ENCODE peak calls at places on chromosome 2, in seven cellular contexts. One of them, this sample, is unnamed.

GRCh38 chr2:138712212-138712979 is 67.8 kb downstream of the NXPH2 start:
- DNase-seq in Daoy: no peak
- DNase-seq in lower lobe of right lung: no peak
- DNase-seq in activated T-cell treated with anti-CD3 and anti-CD28 coated beads for 1 hour: no peak
- DNase-seq in skeletal muscle cell: no peak
- DNase-seq in NCI-H2029: no peak
- DNase-seq in aorta: no peak
- DNase-seq in this sample: no peak

GRCh38 chr2:239687441-239687840 is 286.6 kb upstream of the HDAC4 start:
- DNase-seq in Daoy: no peak
- DNase-seq in lower lobe of right lung: no peak
- DNase-seq in activated T-cell treated with anti-CD3 and anti-CD28 coated beads for 1 hour: no peak
- DNase-seq in skeletal muscle cell: no peak
- DNase-seq in NCI-H2029: no peak
- DNase-seq in aorta: peak
- DNase-seq in this sample: peak

GRCh38 chr2:10448646-10449480 is 736 bp upstream of the ODC1 start:
- DNase-seq in Daoy: no peak
- DNase-seq in lower lobe of right lung: peak
- DNase-seq in activated T-cell treated with anti-CD3 and anti-CD28 coated beads for 1 hour: peak
- DNase-seq in skeletal muscle cell: no peak
- DNase-seq in NCI-H2029: peak
- DNase-seq in aorta: peak
- DNase-seq in this sample: no peak

GRCh38 chr2:5803547-5803946 is 111.4 kb downstream of the SOX11 start:
- DNase-seq in Daoy: peak
- DNase-seq in lower lobe of right lung: no peak
- DNase-seq in activated T-cell treated with anti-CD3 and anti-CD28 coated beads for 1 hour: no peak
- DNase-seq in skeletal muscle cell: peak
- DNase-seq in NCI-H2029: no peak
- DNase-seq in aorta: no peak
- DNase-seq in this sample: no peak

GRCh38 chr2:189142893-189143759 is 36.4 kb downstream of the COL5A2 start:
- DNase-seq in Daoy: peak
- DNase-seq in lower lobe of right lung: no peak
- DNase-seq in activated T-cell treated with anti-CD3 and anti-CD28 coated beads for 1 hour: peak
- DNase-seq in skeletal muscle cell: no peak
- DNase-seq in NCI-H2029: peak
- DNase-seq in aorta: no peak
- DNase-seq in this sample: peak

GRCh38 chr2:25362564-25363145 is 20.9 kb upstream of the DNMT3A start:
- DNase-seq in Daoy: no peak
- DNase-seq in lower lobe of right lung: peak
- DNase-seq in activated T-cell treated with anti-CD3 and anti-CD28 coated beads for 1 hour: peak
- DNase-seq in skeletal muscle cell: no peak
- DNase-seq in NCI-H2029: peak
- DNase-seq in aorta: peak
- DNase-seq in this sample: no peak

GRCh38 chr2:213757525-213757924 is 473.3 kb downstream of the SPAG16 start:
- DNase-seq in Daoy: no peak
- DNase-seq in lower lobe of right lung: no peak
- DNase-seq in activated T-cell treated with anti-CD3 and anti-CD28 coated beads for 1 hour: no peak
- DNase-seq in skeletal muscle cell: no peak
- DNase-seq in NCI-H2029: no peak
- DNase-seq in aorta: no peak
- DNase-seq in this sample: peak

GRCh38 chr2:29841386-29842004 is 79.9 kb downstream of the ALK start:
- DNase-seq in Daoy: peak
- DNase-seq in lower lobe of right lung: no peak
- DNase-seq in activated T-cell treated with anti-CD3 and anti-CD28 coated beads for 1 hour: no peak
- DNase-seq in skeletal muscle cell: no peak
- DNase-seq in NCI-H2029: no peak
- DNase-seq in aorta: no peak
- DNase-seq in this sample: peak

GRCh38 chr2:1707771-1708351 is 36.5 kb downstream of the PXDN start:
- DNase-seq in Daoy: peak
- DNase-seq in lower lobe of right lung: no peak
- DNase-seq in activated T-cell treated with anti-CD3 and anti-CD28 coated beads for 1 hour: no peak
- DNase-seq in skeletal muscle cell: peak
- DNase-seq in NCI-H2029: peak
- DNase-seq in aorta: peak
- DNase-seq in this sample: no peak

GRCh38 chr2:222690564-222691200 is 19.2 kb downstream of the MOGAT1 start:
- DNase-seq in Daoy: peak
- DNase-seq in lower lobe of right lung: peak
- DNase-seq in activated T-cell treated with anti-CD3 and anti-CD28 coated beads for 1 hour: peak
- DNase-seq in skeletal muscle cell: peak
- DNase-seq in NCI-H2029: peak
- DNase-seq in aorta: peak
- DNase-seq in this sample: peak

GRCh38 chr2:19818039-19818438 is 83.7 kb downstream of the TTC32 start:
- DNase-seq in Daoy: no peak
- DNase-seq in lower lobe of right lung: no peak
- DNase-seq in activated T-cell treated with anti-CD3 and anti-CD28 coated beads for 1 hour: no peak
- DNase-seq in skeletal muscle cell: no peak
- DNase-seq in NCI-H2029: no peak
- DNase-seq in aorta: no peak
- DNase-seq in this sample: no peak

GRCh38 chr2:132438650-132439030 is 22.0 kb downstream of the GPR39 start:
- DNase-seq in Daoy: peak
- DNase-seq in lower lobe of right lung: no peak
- DNase-seq in activated T-cell treated with anti-CD3 and anti-CD28 coated beads for 1 hour: no peak
- DNase-seq in skeletal muscle cell: peak
- DNase-seq in NCI-H2029: no peak
- DNase-seq in aorta: no peak
- DNase-seq in this sample: no peak

GRCh38 chr2:14631676-14632075 is 841 bp upstream of the LRATD1 start:
- DNase-seq in Daoy: no peak
- DNase-seq in lower lobe of right lung: no peak
- DNase-seq in activated T-cell treated with anti-CD3 and anti-CD28 coated beads for 1 hour: no peak
- DNase-seq in skeletal muscle cell: no peak
- DNase-seq in NCI-H2029: no peak
- DNase-seq in aorta: no peak
- DNase-seq in this sample: no peak

GRCh38 chr2:195363496-195363895 is 293.5 kb upstream of the SLC39A10 start:
- DNase-seq in Daoy: no peak
- DNase-seq in lower lobe of right lung: no peak
- DNase-seq in activated T-cell treated with anti-CD3 and anti-CD28 coated beads for 1 hour: no peak
- DNase-seq in skeletal muscle cell: peak
- DNase-seq in NCI-H2029: no peak
- DNase-seq in aorta: no peak
- DNase-seq in this sample: no peak

GRCh38 chr2:213688129-213688528 is 403.9 kb downstream of the SPAG16 start:
- DNase-seq in Daoy: no peak
- DNase-seq in lower lobe of right lung: no peak
- DNase-seq in activated T-cell treated with anti-CD3 and anti-CD28 coated beads for 1 hour: no peak
- DNase-seq in skeletal muscle cell: no peak
- DNase-seq in NCI-H2029: no peak
- DNase-seq in aorta: no peak
- DNase-seq in this sample: no peak

GRCh38 chr2:226690471-226691024 is 109.1 kb downstream of the IRS1 start:
- DNase-seq in Daoy: no peak
- DNase-seq in lower lobe of right lung: no peak
- DNase-seq in activated T-cell treated with anti-CD3 and anti-CD28 coated beads for 1 hour: no peak
- DNase-seq in skeletal muscle cell: no peak
- DNase-seq in NCI-H2029: no peak
- DNase-seq in aorta: no peak
- DNase-seq in this sample: no peak

GRCh38 chr2:146417942-146418341 is 1426.9 kb upstream of the ACVR2A start:
- DNase-seq in Daoy: no peak
- DNase-seq in lower lobe of right lung: no peak
- DNase-seq in activated T-cell treated with anti-CD3 and anti-CD28 coated beads for 1 hour: no peak
- DNase-seq in skeletal muscle cell: no peak
- DNase-seq in NCI-H2029: no peak
- DNase-seq in aorta: no peak
- DNase-seq in this sample: no peak

GRCh38 chr2:96866986-96867755 is 2.7 kb downstream of the SEMA4C start:
- DNase-seq in Daoy: no peak
- DNase-seq in lower lobe of right lung: no peak
- DNase-seq in activated T-cell treated with anti-CD3 and anti-CD28 coated beads for 1 hour: no peak
- DNase-seq in skeletal muscle cell: no peak
- DNase-seq in NCI-H2029: no peak
- DNase-seq in aorta: no peak
- DNase-seq in this sample: no peak

GRCh38 chr2:168835961-168836360 is 33.5 kb downstream of the NOSTRIN start:
- DNase-seq in Daoy: no peak
- DNase-seq in lower lobe of right lung: no peak
- DNase-seq in activated T-cell treated with anti-CD3 and anti-CD28 coated beads for 1 hour: no peak
- DNase-seq in skeletal muscle cell: no peak
- DNase-seq in NCI-H2029: no peak
- DNase-seq in aorta: no peak
- DNase-seq in this sample: no peak

GRCh38 chr2:224401641-224402342 is at the start of gene FAM124B:
- DNase-seq in Daoy: peak
- DNase-seq in lower lobe of right lung: peak
- DNase-seq in activated T-cell treated with anti-CD3 and anti-CD28 coated beads for 1 hour: no peak
- DNase-seq in skeletal muscle cell: peak
- DNase-seq in NCI-H2029: no peak
- DNase-seq in aorta: peak
- DNase-seq in this sample: no peak

GRCh38 chr2:50720695-50721314 is 311.1 kb downstream of the NRXN1 start:
- DNase-seq in Daoy: no peak
- DNase-seq in lower lobe of right lung: no peak
- DNase-seq in activated T-cell treated with anti-CD3 and anti-CD28 coated beads for 1 hour: no peak
- DNase-seq in skeletal muscle cell: no peak
- DNase-seq in NCI-H2029: peak
- DNase-seq in aorta: no peak
- DNase-seq in this sample: no peak

GRCh38 chr2:11822746-11823411 is 76.4 kb downstream of the LPIN1 start:
- DNase-seq in Daoy: no peak
- DNase-seq in lower lobe of right lung: no peak
- DNase-seq in activated T-cell treated with anti-CD3 and anti-CD28 coated beads for 1 hour: no peak
- DNase-seq in skeletal muscle cell: no peak
- DNase-seq in NCI-H2029: peak
- DNase-seq in aorta: no peak
- DNase-seq in this sample: no peak

GRCh38 chr2:150911766-150912280 is 349.8 kb downstream of the RBM43 start:
- DNase-seq in Daoy: peak
- DNase-seq in lower lobe of right lung: peak
- DNase-seq in activated T-cell treated with anti-CD3 and anti-CD28 coated beads for 1 hour: no peak
- DNase-seq in skeletal muscle cell: peak
- DNase-seq in NCI-H2029: no peak
- DNase-seq in aorta: peak
- DNase-seq in this sample: no peak

GRCh38 chr2:69173706-69174105 is 160.7 kb downstream of the ANTXR1 start:
- DNase-seq in Daoy: no peak
- DNase-seq in lower lobe of right lung: no peak
- DNase-seq in activated T-cell treated with anti-CD3 and anti-CD28 coated beads for 1 hour: no peak
- DNase-seq in skeletal muscle cell: no peak
- DNase-seq in NCI-H2029: no peak
- DNase-seq in aorta: no peak
- DNase-seq in this sample: no peak

GRCh38 chr2:7878786-7879515 is 802.9 kb upstream of the ID2 start:
- DNase-seq in Daoy: no peak
- DNase-seq in lower lobe of right lung: no peak
- DNase-seq in activated T-cell treated with anti-CD3 and anti-CD28 coated beads for 1 hour: no peak
- DNase-seq in skeletal muscle cell: no peak
- DNase-seq in NCI-H2029: no peak
- DNase-seq in aorta: no peak
- DNase-seq in this sample: no peak

GRCh38 chr2:11899264-11899818 is 152.9 kb downstream of the LPIN1 start:
- DNase-seq in Daoy: peak
- DNase-seq in lower lobe of right lung: no peak
- DNase-seq in activated T-cell treated with anti-CD3 and anti-CD28 coated beads for 1 hour: no peak
- DNase-seq in skeletal muscle cell: peak
- DNase-seq in NCI-H2029: no peak
- DNase-seq in aorta: no peak
- DNase-seq in this sample: no peak

GRCh38 chr2:7109558-7109935 is 192.3 kb downstream of the RNF144A start:
- DNase-seq in Daoy: no peak
- DNase-seq in lower lobe of right lung: no peak
- DNase-seq in activated T-cell treated with anti-CD3 and anti-CD28 coated beads for 1 hour: no peak
- DNase-seq in skeletal muscle cell: no peak
- DNase-seq in NCI-H2029: no peak
- DNase-seq in aorta: no peak
- DNase-seq in this sample: no peak

GRCh38 chr2:67561411-67561965 is 164.4 kb downstream of the ETAA1 start:
- DNase-seq in Daoy: peak
- DNase-seq in lower lobe of right lung: no peak
- DNase-seq in activated T-cell treated with anti-CD3 and anti-CD28 coated beads for 1 hour: no peak
- DNase-seq in skeletal muscle cell: peak
- DNase-seq in NCI-H2029: peak
- DNase-seq in aorta: peak
- DNase-seq in this sample: no peak

GRCh38 chr2:120738786-120739771 is 3.4 kb downstream of the GLI2 start:
- DNase-seq in Daoy: no peak
- DNase-seq in lower lobe of right lung: no peak
- DNase-seq in activated T-cell treated with anti-CD3 and anti-CD28 coated beads for 1 hour: no peak
- DNase-seq in skeletal muscle cell: no peak
- DNase-seq in NCI-H2029: no peak
- DNase-seq in aorta: no peak
- DNase-seq in this sample: no peak

GRCh38 chr2:15730545-15731212 is 139.0 kb downstream of the DDX1 start:
- DNase-seq in Daoy: peak
- DNase-seq in lower lobe of right lung: peak
- DNase-seq in activated T-cell treated with anti-CD3 and anti-CD28 coated beads for 1 hour: no peak
- DNase-seq in skeletal muscle cell: peak
- DNase-seq in NCI-H2029: peak
- DNase-seq in aorta: peak
- DNase-seq in this sample: no peak

GRCh38 chr2:27844821-27845255 is 45.3 kb downstream of the RBKS start:
- DNase-seq in Daoy: no peak
- DNase-seq in lower lobe of right lung: no peak
- DNase-seq in activated T-cell treated with anti-CD3 and anti-CD28 coated beads for 1 hour: no peak
- DNase-seq in skeletal muscle cell: no peak
- DNase-seq in NCI-H2029: no peak
- DNase-seq in aorta: no peak
- DNase-seq in this sample: no peak

GRCh38 chr2:143217512-143218136 is 88.4 kb downstream of the ARHGAP15 start:
- DNase-seq in Daoy: no peak
- DNase-seq in lower lobe of right lung: no peak
- DNase-seq in activated T-cell treated with anti-CD3 and anti-CD28 coated beads for 1 hour: no peak
- DNase-seq in skeletal muscle cell: no peak
- DNase-seq in NCI-H2029: no peak
- DNase-seq in aorta: no peak
- DNase-seq in this sample: no peak

GRCh38 chr2:74740395-74741075 is 86.5 kb downstream of the SEMA4F start:
- DNase-seq in Daoy: peak
- DNase-seq in lower lobe of right lung: peak
- DNase-seq in activated T-cell treated with anti-CD3 and anti-CD28 coated beads for 1 hour: no peak
- DNase-seq in skeletal muscle cell: peak
- DNase-seq in NCI-H2029: no peak
- DNase-seq in aorta: peak
- DNase-seq in this sample: no peak

This sample was measured in DND-41.